ENCODE peak calls at places on chromosomes 7 and 10, in six cellular contexts. O is H54, Q is NCI-H446 treated with DMSO at 0.1 percent for 48 hours, L is fibroblast of the aortic adventitia, E is memory B cell, T is NCI-H1436. M is an unnamed sample.

GRCh38 chr7:35424440-35424839 is 170.5 kb upstream of the TBX20 start:
- DNase-seq in L (no peak), O (no peak), Q (no peak), E (no peak), T (no peak), M (no peak)

GRCh38 chr7:57424515-57425238 is 25.3 kb upstream of the ZNF716 start:
- DNase-seq in L (no peak), E (no peak), Q (no peak), O (no peak), T (no peak), M (no peak)

GRCh38 chr7:142908921-142909870 is 23.7 kb upstream of the TRPV6 start:
- DNase-seq in E (peak; percentile 9), Q (no peak), L (peak; percentile 8), O (no peak), T (no peak), M (no peak)

GRCh38 chr10:7789390-7789789 is 1.4 kb downstream of the ATP5F1C start:
- DNase-seq in T (no peak), O (no peak), E (no peak), Q (no peak), L (peak; percentile 40), M (no peak)

GRCh38 chr10:113133497-113133896 is 183.4 kb downstream of the TCF7L2 start:
- DNase-seq in O (no peak), E (no peak), L (peak; percentile 85), Q (no peak), T (no peak), M (no peak)

GRCh38 chr10:58435297-58435696 is 50.1 kb downstream of the TFAM start:
- DNase-seq in T (no peak), E (no peak), L (peak; percentile 97), Q (peak; percentile 12), O (peak; percentile 53), M (no peak)

GRCh38 chr7:50206521-50207250 is 97.8 kb upstream of the IKZF1 start:
- DNase-seq in T (no peak), Q (no peak), L (no peak), E (no peak), O (no peak), M (no peak)

GRCh38 chr7:106793015-106793651 is 71.9 kb upstream of the PIK3CG start:
- DNase-seq in T (peak; percentile 14), E (peak; percentile 48), O (no peak), Q (no peak), L (peak; percentile 34), M (no peak)

GRCh38 chr10:130141878-130142277 is 5.7 kb downstream of the GLRX3 start:
- DNase-seq in T (no peak), L (no peak), E (no peak), Q (no peak), O (no peak), M (no peak)

GRCh38 chr7:30148951-30149459 is 14.2 kb downstream of the MTURN start:
- DNase-seq in Q (no peak), O (no peak), T (no peak), E (peak; percentile 25), L (no peak), M (no peak)

GRCh38 chr7:17041324-17041723 is 159.5 kb upstream of the AGR3 start:
- DNase-seq in O (peak; percentile 13), E (no peak), L (peak; percentile 95), Q (peak; percentile 40), T (peak; percentile 57), M (no peak)

GRCh38 chr7:95955748-95956147 is 183.4 kb downstream of the DYNC1I1 start:
- DNase-seq in O (no peak), Q (no peak), T (no peak), E (no peak), L (no peak), M (no peak)

GRCh38 chr7:126401918-126402317 is 850.8 kb downstream of the GRM8 start:
- DNase-seq in O (no peak), L (no peak), T (no peak), Q (no peak), E (no peak), M (no peak)

GRCh38 chr10:13158401-13158800 is 3.0 kb upstream of the MCM10 start:
- DNase-seq in E (no peak), Q (no peak), T (no peak), O (no peak), L (no peak), M (no peak)

GRCh38 chr7:139180700-139181311 is 50.2 kb upstream of the UBN2 start:
- DNase-seq in T (no peak), O (no peak), Q (no peak), E (no peak), L (no peak), M (no peak)

GRCh38 chr10:474946-475345 is 214.5 kb downstream of the DIP2C start:
- DNase-seq in Q (no peak), E (no peak), T (no peak), O (no peak), L (no peak), M (no peak)

M was measured in NCI-H2081 treated with DMSO at 0.1 percent for 48 hours.